ENCODE peak calls at places on chromosomes 3 and 15, in seven cellular contexts. Y is stimulated activated CD4-positive, alpha-beta T cell treated with anti-CD3 and anti-CD28 coated beads, TNF-alpha, amount 100 ng/mL, for 4 hours; X is Right ventricle myocardium superior; W is thyroid gland; N is cardiac muscle cell; P is COR-L47; Q is iris pigment epithelial cell. Z is an unnamed sample.
A peak's percentile ranks its signal among the peaks of the same experiment; 100 is the strongest.

GRCh38 chr3:63523100-63523499 is 129.4 kb upstream of the SNTN start:
- DNase-seq in Y (no peak), P (no peak), X (no peak), W (no peak), N (no peak), Q (peak; percentile 1), Z (no peak)

GRCh38 chr3:31196881-31197364 is 302.5 kb upstream of the GADL1 start:
- DNase-seq in W (no peak), X (peak; percentile 65), N (peak; percentile 15), P (no peak), Q (peak; percentile 89), Y (no peak), Z (no peak)

GRCh38 chr3:99249627-99250026 is 348.1 kb upstream of the DCBLD2 start:
- DNase-seq in X (no peak), W (no peak), P (no peak), N (no peak), Q (no peak), Y (no peak), Z (no peak)

GRCh38 chr3:181252626-181253025 is 263.1 kb upstream of the DNAJC19 start:
- DNase-seq in Q (no peak), N (no peak), X (no peak), W (no peak), Y (no peak), P (peak; percentile 95), Z (peak; percentile 67)

GRCh38 chr3:52406791-52407510 is 38.0 kb downstream of the SEMA3G start:
- DNase-seq in Q (no peak), W (no peak), Y (no peak), P (no peak), N (no peak), X (peak; percentile 19), Z (no peak)

GRCh38 chr3:94162700-94163099 is 99.8 kb downstream of the NSUN3 start:
- DNase-seq in N (no peak), Y (no peak), P (no peak), W (no peak), Q (peak; percentile 51), X (no peak), Z (no peak)

GRCh38 chr3:156010829-156011228 is 109.5 kb upstream of the KCNAB1 start:
- DNase-seq in Q (no peak), W (peak; percentile 32), N (peak; percentile 47), P (peak; percentile 20), X (no peak), Y (no peak), Z (peak; percentile 1)

GRCh38 chr3:114333180-114333922 is 39.5 kb downstream of the TIGIT start:
- DNase-seq in N (no peak), W (no peak), P (no peak), Q (no peak), Y (no peak), X (no peak), Z (no peak)

GRCh38 chr15:49990835-49991540 is 128.0 kb downstream of the ATP8B4 start:
- DNase-seq in P (no peak), X (no peak), N (no peak), W (no peak), Q (peak; percentile 63), Y (no peak), Z (no peak)

Z was measured in NCI-H345.